ENCODE peak calls at places on chromosome 12, in nine cellular contexts. One of them, this sample, is unnamed.

GRCh38 chr12:130452546-130452945 is 114.9 kb downstream of the PIWIL1 start:
- DNase-seq in A549: no peak
- DNase-seq in stomach: no peak
- DNase-seq in CD4-positive, CD25-positive, alpha-beta regulatory T cell: no peak
- DNase-seq in tibial nerve: no peak
- DNase-seq in NCI-H774: no peak
- DNase-seq in NCI-H2081: no peak
- DNase-seq in CD8-positive, alpha-beta memory T cell: no peak
- DNase-seq in left cardiac atrium: no peak
- DNase-seq in this sample: no peak

GRCh38 chr12:119710374-119710773 is 42.4 kb downstream of the PRKAB1 start:
- DNase-seq in A549: no peak
- DNase-seq in stomach: peak; percentile 82
- DNase-seq in CD4-positive, CD25-positive, alpha-beta regulatory T cell: no peak
- DNase-seq in tibial nerve: no peak
- DNase-seq in NCI-H774: peak; percentile 81
- DNase-seq in NCI-H2081: no peak
- DNase-seq in CD8-positive, alpha-beta memory T cell: no peak
- DNase-seq in left cardiac atrium: no peak
- DNase-seq in this sample: no peak

GRCh38 chr12:15688838-15689237 is 100.3 kb downstream of the EPS8 start:
- DNase-seq in A549: no peak
- DNase-seq in stomach: no peak
- DNase-seq in CD4-positive, CD25-positive, alpha-beta regulatory T cell: no peak
- DNase-seq in tibial nerve: no peak
- DNase-seq in NCI-H774: no peak
- DNase-seq in NCI-H2081: no peak
- DNase-seq in CD8-positive, alpha-beta memory T cell: no peak
- DNase-seq in left cardiac atrium: no peak
- DNase-seq in this sample: no peak

GRCh38 chr12:30357712-30358111 is 338.0 kb downstream of the IPO8 start:
- DNase-seq in A549: no peak
- DNase-seq in stomach: no peak
- DNase-seq in CD4-positive, CD25-positive, alpha-beta regulatory T cell: no peak
- DNase-seq in tibial nerve: no peak
- DNase-seq in NCI-H774: no peak
- DNase-seq in NCI-H2081: no peak
- DNase-seq in CD8-positive, alpha-beta memory T cell: no peak
- DNase-seq in left cardiac atrium: no peak
- DNase-seq in this sample: no peak

GRCh38 chr12:103705927-103706326 is 118.9 kb downstream of the STAB2 start:
- DNase-seq in A549: peak; percentile 28
- DNase-seq in stomach: no peak
- DNase-seq in CD4-positive, CD25-positive, alpha-beta regulatory T cell: no peak
- DNase-seq in tibial nerve: no peak
- DNase-seq in NCI-H774: no peak
- DNase-seq in NCI-H2081: no peak
- DNase-seq in CD8-positive, alpha-beta memory T cell: no peak
- DNase-seq in left cardiac atrium: no peak
- DNase-seq in this sample: no peak

GRCh38 chr12:49260165-49260564 is 4.7 kb upstream of the TUBA1C start:
- DNase-seq in A549: no peak
- DNase-seq in stomach: no peak
- DNase-seq in CD4-positive, CD25-positive, alpha-beta regulatory T cell: no peak
- DNase-seq in tibial nerve: no peak
- DNase-seq in NCI-H774: no peak
- DNase-seq in NCI-H2081: no peak
- DNase-seq in CD8-positive, alpha-beta memory T cell: no peak
- DNase-seq in left cardiac atrium: no peak
- DNase-seq in this sample: peak; percentile 39

GRCh38 chr12:26091837-26092236 is 33.0 kb downstream of the BHLHE41 start:
- DNase-seq in A549: no peak
- DNase-seq in stomach: no peak
- DNase-seq in CD4-positive, CD25-positive, alpha-beta regulatory T cell: no peak
- DNase-seq in tibial nerve: no peak
- DNase-seq in NCI-H774: no peak
- DNase-seq in NCI-H2081: no peak
- DNase-seq in CD8-positive, alpha-beta memory T cell: no peak
- DNase-seq in left cardiac atrium: no peak
- DNase-seq in this sample: no peak

GRCh38 chr12:75389706-75390105 is 1.2 kb upstream of the GLIPR1L2 start:
- DNase-seq in A549: no peak
- DNase-seq in stomach: no peak
- DNase-seq in CD4-positive, CD25-positive, alpha-beta regulatory T cell: peak; percentile 9
- DNase-seq in tibial nerve: no peak
- DNase-seq in NCI-H774: no peak
- DNase-seq in NCI-H2081: no peak
- DNase-seq in CD8-positive, alpha-beta memory T cell: no peak
- DNase-seq in left cardiac atrium: no peak
- DNase-seq in this sample: peak; percentile 0

GRCh38 chr12:25395227-25395626 is 144.5 kb upstream of the KRAS start:
- DNase-seq in A549: no peak
- DNase-seq in stomach: no peak
- DNase-seq in CD4-positive, CD25-positive, alpha-beta regulatory T cell: no peak
- DNase-seq in tibial nerve: no peak
- DNase-seq in NCI-H774: no peak
- DNase-seq in NCI-H2081: no peak
- DNase-seq in CD8-positive, alpha-beta memory T cell: no peak
- DNase-seq in left cardiac atrium: no peak
- DNase-seq in this sample: no peak